ENCODE peak calls at places on chromosomes 5 and 9, in seven cellular contexts. D, I, Z, C, F, G and K are unnamed samples.

GRCh38 chr5:37844004-37844403 is 4.2 kb upstream of the GDNF start:
- DNase-seq in D (no peak), I (no peak), Z (no peak), C (no peak), F (no peak), G (no peak), K (no peak)

GRCh38 chr9:19232830-19233194 is 2.3 kb downstream of the DENND4C start:
- DNase-seq in D (peak; percentile 71), I (no peak), Z (no peak), C (no peak), F (no peak), G (peak; percentile 56), K (no peak)

GRCh38 chr5:170115925-170116324 is 10.2 kb downstream of the FOXI1 start:
- DNase-seq in D (no peak), I (no peak), Z (no peak), C (no peak), F (no peak), G (no peak), K (no peak)

GRCh38 chr5:157778121-157778805 is 34.8 kb downstream of the LSM11 start:
- DNase-seq in D (peak; percentile 33), I (peak; percentile 45), Z (no peak), C (no peak), F (no peak), G (peak; percentile 6), K (no peak)

GRCh38 chr5:2329741-2330140 is 421.7 kb downstream of the IRX2 start:
- DNase-seq in D (no peak), I (no peak), Z (no peak), C (no peak), F (no peak), G (no peak), K (no peak)

GRCh38 chr5:28328691-28329090 is 1290.3 kb upstream of the CDH9 start:
- DNase-seq in D (no peak), I (no peak), Z (no peak), C (no peak), F (no peak), G (no peak), K (no peak)

GRCh38 chr5:79785983-79786382 is 96.3 kb downstream of the CMYA5 start:
- DNase-seq in D (no peak), I (no peak), Z (no peak), C (no peak), F (no peak), G (no peak), K (no peak)

GRCh38 chr5:1524481-1524798 is 680 bp upstream of the LPCAT1 start:
- DNase-seq in D (no peak), I (no peak), Z (no peak), C (peak; percentile 66), F (no peak), G (no peak), K (no peak)

GRCh38 chr5:41503860-41504259 is 6.5 kb downstream of the PLCXD3 start:
- DNase-seq in D (no peak), I (no peak), Z (no peak), C (no peak), F (no peak), G (no peak), K (no peak)

GRCh38 chr5:74624501-74624900 is 16.0 kb downstream of the ENC1 start:
- DNase-seq in D (no peak), I (peak; percentile 97), Z (no peak), C (no peak), F (no peak), G (no peak), K (no peak)

GRCh38 chr5:138438003-138438723 is 694 bp upstream of the REEP2 start:
- DNase-seq in D (no peak), I (peak; percentile 48), Z (no peak), C (peak; percentile 63), F (no peak), G (no peak), K (no peak)

GRCh38 chr5:61620660-61621650 is 288.9 kb downstream of the ZSWIM6 start:
- DNase-seq in D (no peak), I (no peak), Z (no peak), C (no peak), F (no peak), G (no peak), K (no peak)

GRCh38 chr5:142828797-142829535 is 58.8 kb downstream of the ARHGAP26 start:
- DNase-seq in D (no peak), I (no peak), Z (no peak), C (no peak), F (no peak), G (no peak), K (no peak)

GRCh38 chr9:100784755-100785154 is 206.9 kb downstream of the CAVIN4 start:
- DNase-seq in D (no peak), I (no peak), Z (no peak), C (no peak), F (no peak), G (no peak), K (no peak)

GRCh38 chr9:4293293-4293931 is 6.5 kb downstream of the GLIS3 start:
- DNase-seq in D (peak; percentile 97), I (no peak), Z (no peak), C (no peak), F (no peak), G (peak; percentile 97), K (no peak)

GRCh38 chr5:111197523-111197922 is 26.7 kb upstream of the CAMK4 start:
- DNase-seq in D (peak; percentile 4), I (no peak), Z (no peak), C (no peak), F (no peak), G (no peak), K (no peak)

GRCh38 chr5:95962785-95963184 is 1.1 kb upstream of the ELL2 start:
- DNase-seq in D (no peak), I (peak; percentile 56), Z (no peak), C (no peak), F (no peak), G (no peak), K (no peak)

GRCh38 chr5:78008356-78008967 is 232.3 kb upstream of the TBCA start:
- DNase-seq in D (peak; percentile 54), I (peak; percentile 55), Z (no peak), C (no peak), F (no peak), G (peak; percentile 58), K (no peak)

GRCh38 chr9:18638448-18639249 is 164.7 kb downstream of the ADAMTSL1 start:
- DNase-seq in D (peak; percentile 58), I (no peak), Z (no peak), C (no peak), F (no peak), G (peak; percentile 77), K (no peak)

GRCh38 chr5:150217041-150217440 is 27.2 kb downstream of the SLC6A7 start:
- DNase-seq in D (no peak), I (no peak), Z (no peak), C (no peak), F (no peak), G (no peak), K (no peak)

DNA sequence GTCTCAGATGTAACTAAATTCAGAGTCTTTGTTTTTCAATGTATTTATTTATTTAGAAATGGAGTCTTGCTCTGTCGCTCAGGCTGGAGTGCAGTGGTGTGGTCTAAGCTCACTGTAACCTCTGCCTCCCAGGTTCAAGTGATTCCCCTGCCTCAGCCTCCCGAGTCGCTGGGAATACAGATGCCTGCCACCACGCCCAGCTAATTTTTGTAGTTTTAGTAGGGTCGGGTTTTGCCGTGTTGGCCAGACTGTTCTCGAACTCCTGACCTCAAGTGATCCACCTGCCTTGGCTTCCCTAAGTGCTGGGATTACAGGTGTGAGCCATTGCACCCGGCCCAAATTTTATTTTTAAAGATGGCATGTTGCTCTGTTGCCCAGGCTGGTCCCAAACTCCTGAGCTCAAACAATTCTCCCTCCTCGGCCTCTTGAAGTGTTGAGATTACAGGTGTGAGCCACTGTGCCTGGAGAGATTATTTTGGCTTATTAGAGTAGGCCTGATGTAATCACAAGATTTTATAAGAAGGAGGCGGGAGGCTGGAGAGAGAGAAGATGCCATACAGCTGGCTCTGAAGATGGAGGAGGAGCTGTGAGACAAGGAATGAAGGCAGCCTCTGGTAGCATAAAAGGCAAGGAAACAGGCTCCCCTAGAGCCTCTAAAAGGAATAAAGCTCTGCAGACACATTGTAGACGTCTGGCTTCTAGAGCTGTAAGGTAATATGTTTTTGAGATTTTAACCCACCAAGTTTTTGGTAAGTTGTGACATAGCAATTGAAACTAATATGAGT is 12.9 kb upstream of the KLF9 start:
- DNase-seq in D (peak; percentile 63), I (no peak), Z (no peak), C (no peak), F (no peak), G (peak; percentile 58), K (no peak)
- TF ChIP-seq CTCF in D (peak; percentile 26), I (no peak), Z (no peak), C (no peak), F (no peak), G (peak; percentile 15), K (no peak)

GRCh38 chr5:148394587-148395019 is 10.8 kb downstream of the FBXO38 start:
- DNase-seq in D (no peak), I (no peak), Z (no peak), C (no peak), F (no peak), G (no peak), K (no peak)

GRCh38 chr5:148401604-148402003 is 17.8 kb downstream of the FBXO38 start:
- DNase-seq in D (peak; percentile 17), I (no peak), Z (no peak), C (no peak), F (no peak), G (peak; percentile 48), K (no peak)

GRCh38 chr5:148395031-148395430 is 11.3 kb downstream of the FBXO38 start:
- DNase-seq in D (no peak), I (no peak), Z (no peak), C (no peak), F (no peak), G (no peak), K (no peak)

GRCh38 chr5:148397968-148398595 is 14.3 kb downstream of the FBXO38 start:
- DNase-seq in D (no peak), I (peak; percentile 34), Z (no peak), C (no peak), F (no peak), G (no peak), K (no peak)

GRCh38 chr5:148398698-148399121 is 15.0 kb downstream of the FBXO38 start:
- DNase-seq in D (no peak), I (no peak), Z (no peak), C (no peak), F (no peak), G (no peak), K (no peak)
- TF ChIP-seq CTCF in D (no peak), I (no peak), Z (no peak), C (no peak), F (no peak), G (no peak), K (no peak)

GRCh38 chr5:21165344-21165743 is 1177.3 kb upstream of the CDH18 start:
- DNase-seq in D (no peak), I (no peak), Z (no peak), C (no peak), F (no peak), G (no peak), K (no peak)

GRCh38 chr5:21173526-21173925 is 1185.5 kb upstream of the CDH18 start:
- DNase-seq in D (no peak), I (no peak), Z (no peak), C (no peak), F (no peak), G (no peak), K (no peak)

GRCh38 chr5:21168557-21168956 is 1180.6 kb upstream of the CDH18 start:
- DNase-seq in D (no peak), I (no peak), Z (no peak), C (no peak), F (no peak), G (no peak), K (no peak)

GRCh38 chr5:21171038-21171437 is 1183.0 kb upstream of the CDH18 start:
- DNase-seq in D (no peak), I (no peak), Z (no peak), C (no peak), F (no peak), G (no peak), K (no peak)
- TF ChIP-seq CTCF in D (no peak), I (no peak), Z (no peak), C (no peak), F (no peak), G (no peak), K (no peak)

GRCh38 chr5:127799293-127799905 is 96.2 kb downstream of the CCDC192 start:
- DNase-seq in D (no peak), I (no peak), Z (no peak), C (no peak), F (no peak), G (no peak), K (no peak)
- TF ChIP-seq CTCF in D (no peak), I (no peak), Z (no peak), C (no peak), F (no peak), G (no peak), K (no peak)